ENCODE peak calls at places on chromosomes 7 and 10, in ten cellular contexts. E is heart left ventricle; C is CD8-positive, alpha-beta T cell; U is pancreas; L is transverse colon; D is adrenal gland; K is testis; Y is aorta; F is brain microvascular endothelial cell; Q is lower lobe of right lung. V is an unnamed sample.

GRCh38 chr10:29415876-29416275 is 127.0 kb downstream of the LYZL1 start:
- DNase-seq in E (no peak), C (no peak), U (no peak), L (no peak), D (no peak), K (no peak), Y (no peak), F (peak), Q (no peak), V (no peak)

GRCh38 chr10:119304541-119304940 is 97.2 kb downstream of the GRK5 start:
- DNase-seq in E (peak), C (no peak), U (no peak), L (no peak), D (no peak), K (no peak), Y (no peak), F (no peak), Q (no peak), V (peak)

GRCh38 chr7:153090757-153091156 is 331.2 kb downstream of the ACTR3B start:
- DNase-seq in E (no peak), C (no peak), U (no peak), L (no peak), D (no peak), K (no peak), Y (no peak), F (no peak), Q (no peak), V (no peak)

GRCh38 chr7:152647-153046 is 39.7 kb upstream of the FAM20C start:
- DNase-seq in E (no peak), C (no peak), U (no peak), L (no peak), D (no peak), K (peak), Y (peak), F (no peak), Q (peak), V (no peak)

GRCh38 chr10:35910234-35910633 is 268.1 kb upstream of the FZD8 start:
- DNase-seq in E (no peak), C (no peak), U (no peak), L (no peak), D (no peak), K (no peak), Y (no peak), F (peak), Q (no peak), V (no peak)

GRCh38 chr10:102610499-102610898 is 33.8 kb upstream of the TRIM8 start:
- DNase-seq in E (no peak), C (no peak), U (peak), L (no peak), D (no peak), K (no peak), Y (peak), F (no peak), Q (no peak), V (no peak)

GRCh38 chr7:94375713-94376112 is 19.0 kb upstream of the COL1A2 start:
- DNase-seq in E (peak), C (no peak), U (no peak), L (no peak), D (no peak), K (peak), Y (no peak), F (peak), Q (no peak), V (no peak)

GRCh38 chr7:92810242-92810611 is 26.1 kb downstream of the CDK6 start:
- DNase-seq in E (no peak), C (no peak), U (no peak), L (no peak), D (peak), K (peak), Y (no peak), F (peak), Q (no peak), V (no peak)

GRCh38 chr10:78458983-78459638 is 425.4 kb downstream of the RPS24 start:
- DNase-seq in E (no peak), C (no peak), U (no peak), L (no peak), D (peak), K (no peak), Y (no peak), F (peak), Q (no peak), V (no peak)

GRCh38 chr7:120259382-120259781 is 13.6 kb upstream of the KCND2 start:
- DNase-seq in E (no peak), C (no peak), U (no peak), L (no peak), D (no peak), K (no peak), Y (no peak), F (no peak), Q (no peak), V (no peak)

GRCh38 chr10:561721-562120 is 127.7 kb downstream of the DIP2C start:
- DNase-seq in E (no peak), C (no peak), U (no peak), L (no peak), D (no peak), K (no peak), Y (no peak), F (no peak), Q (no peak), V (no peak)

GRCh38 chr7:79692015-79692414 is 238.5 kb upstream of the MAGI2 start:
- DNase-seq in E (no peak), C (no peak), U (no peak), L (no peak), D (no peak), K (no peak), Y (no peak), F (peak), Q (no peak), V (no peak)

GRCh38 chr10:80204801-80205477 is 398 bp downstream of the ANXA11 start:
- DNase-seq in E (peak), C (peak), U (peak), L (peak), D (peak), K (no peak), Y (peak), F (no peak), Q (peak), V (peak)

GRCh38 chr7:7653568-7654187 is 13.1 kb downstream of the UMAD1 start:
- DNase-seq in E (no peak), C (no peak), U (no peak), L (no peak), D (peak), K (no peak), Y (no peak), F (no peak), Q (no peak), V (no peak)

DNA sequence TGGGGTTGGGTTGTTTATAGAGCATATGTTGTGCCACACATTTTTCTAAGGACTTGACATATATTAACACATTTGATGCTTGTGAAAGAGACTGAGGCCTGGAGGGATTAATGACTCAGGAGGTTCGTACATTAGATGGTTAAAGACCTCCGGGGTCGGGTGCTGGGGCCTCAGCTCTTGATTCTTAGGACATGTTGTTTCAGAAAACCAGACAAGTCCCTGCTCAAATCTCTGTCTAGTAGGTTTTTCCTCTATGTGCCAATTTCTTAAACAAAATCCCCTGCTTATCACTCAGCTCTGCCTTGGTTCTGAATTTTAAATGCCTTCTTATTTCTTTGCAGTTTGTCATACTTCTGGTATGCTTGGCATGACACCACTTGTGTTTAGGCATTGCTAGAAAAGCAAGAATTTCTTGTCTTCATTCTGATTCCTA is 5.8 kb downstream of the UPP1 start:
- DNase-seq in E (no peak), C (no peak), U (no peak), L (no peak), D (no peak), K (no peak), Y (no peak), F (peak), Q (no peak), V (no peak)
- H3K4me3 ChIP-seq in E (no peak), C (no peak), U (no peak), L (no peak), D (no peak), K (no peak), Y (no peak), F (no peak), Q (no peak), V (no peak)

GRCh38 chr7:147523056-147523455 is 1067.5 kb upstream of the C7orf33 start:
- DNase-seq in E (no peak), C (no peak), U (no peak), L (no peak), D (no peak), K (no peak), Y (no peak), F (no peak), Q (no peak), V (no peak)

GRCh38 chr7:147524726-147525245 is 1065.8 kb upstream of the C7orf33 start:
- DNase-seq in E (no peak), C (no peak), U (no peak), L (no peak), D (no peak), K (no peak), Y (no peak), F (no peak), Q (no peak), V (no peak)

DNA sequence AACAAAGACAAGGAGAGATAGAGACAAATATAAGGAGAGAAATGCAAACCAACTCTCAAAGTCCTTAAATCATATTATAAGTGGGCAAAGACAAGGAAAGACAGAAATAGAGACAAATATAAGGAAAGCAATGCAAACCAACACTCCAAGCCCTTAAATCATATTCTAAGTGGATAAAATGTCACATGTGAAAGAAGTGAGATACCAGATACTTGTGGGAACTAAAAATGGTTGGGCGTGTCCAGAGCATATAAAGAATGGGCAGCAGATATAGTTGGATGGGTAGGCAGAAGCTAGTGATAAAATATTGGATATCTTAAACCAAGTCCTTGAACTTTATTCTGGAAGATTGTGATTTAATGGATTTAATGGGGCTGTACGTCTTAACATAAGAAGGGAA is 1065.3 kb upstream of the C7orf33 start:
- DNase-seq in E (no peak), C (no peak), U (no peak), L (no peak), D (no peak), K (no peak), Y (no peak), F (no peak), Q (no peak), V (no peak)
- H3K27ac ChIP-seq in E (no peak), C (no peak), U (no peak), L (no peak), D (no peak), K (no peak), Y (no peak), F (no peak), Q (no peak), V (no peak)

GRCh38 chr10:62115842-62116241 is 152.8 kb downstream of the RTKN2 start:
- DNase-seq in E (no peak), C (no peak), U (no peak), L (no peak), D (no peak), K (no peak), Y (no peak), F (no peak), Q (no peak), V (no peak)

GRCh38 chr10:62115321-62115720 is 153.3 kb downstream of the RTKN2 start:
- DNase-seq in E (no peak), C (no peak), U (no peak), L (no peak), D (no peak), K (no peak), Y (no peak), F (no peak), Q (no peak), V (no peak)

GRCh38 chr10:62116896-62117295 is 151.7 kb downstream of the RTKN2 start:
- DNase-seq in E (no peak), C (no peak), U (no peak), L (no peak), D (no peak), K (no peak), Y (no peak), F (no peak), Q (no peak), V (no peak)

DNA sequence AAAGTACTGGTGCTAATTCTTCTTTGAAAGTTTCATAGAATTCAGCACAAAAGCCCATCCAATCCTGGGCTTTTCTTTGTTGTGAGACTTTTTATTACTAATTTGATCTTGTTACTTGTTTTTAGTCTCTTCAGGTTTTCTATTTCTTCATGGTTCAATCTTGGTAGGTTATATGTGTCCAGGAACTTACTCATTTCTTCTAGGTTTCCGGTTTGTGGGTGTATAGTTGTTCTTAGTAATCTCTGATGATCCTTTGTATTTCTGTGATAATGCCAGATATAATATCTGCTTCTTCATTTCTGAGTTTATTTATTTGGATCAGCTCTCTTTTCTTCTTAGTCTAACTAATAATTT is 147.5 kb downstream of the RTKN2 start:
- DNase-seq in E (no peak), C (no peak), U (no peak), L (no peak), D (no peak), K (no peak), Y (no peak), F (no peak), Q (no peak), V (no peak)
- H3K4me3 ChIP-seq in E (no peak), C (no peak), U (no peak), L (no peak), D (no peak), K (no peak), Y (no peak), F (no peak), Q (no peak), V (no peak)

GRCh38 chr7:106016331-106016730 is 53.3 kb downstream of the CDHR3 start:
- DNase-seq in E (no peak), C (no peak), U (no peak), L (no peak), D (no peak), K (no peak), Y (no peak), F (no peak), Q (no peak), V (no peak)
- H3K27ac ChIP-seq in E (no peak), C (no peak), U (no peak), L (no peak), D (no peak), K (no peak), Y (no peak), F (no peak), Q (no peak), V (no peak)

DNA sequence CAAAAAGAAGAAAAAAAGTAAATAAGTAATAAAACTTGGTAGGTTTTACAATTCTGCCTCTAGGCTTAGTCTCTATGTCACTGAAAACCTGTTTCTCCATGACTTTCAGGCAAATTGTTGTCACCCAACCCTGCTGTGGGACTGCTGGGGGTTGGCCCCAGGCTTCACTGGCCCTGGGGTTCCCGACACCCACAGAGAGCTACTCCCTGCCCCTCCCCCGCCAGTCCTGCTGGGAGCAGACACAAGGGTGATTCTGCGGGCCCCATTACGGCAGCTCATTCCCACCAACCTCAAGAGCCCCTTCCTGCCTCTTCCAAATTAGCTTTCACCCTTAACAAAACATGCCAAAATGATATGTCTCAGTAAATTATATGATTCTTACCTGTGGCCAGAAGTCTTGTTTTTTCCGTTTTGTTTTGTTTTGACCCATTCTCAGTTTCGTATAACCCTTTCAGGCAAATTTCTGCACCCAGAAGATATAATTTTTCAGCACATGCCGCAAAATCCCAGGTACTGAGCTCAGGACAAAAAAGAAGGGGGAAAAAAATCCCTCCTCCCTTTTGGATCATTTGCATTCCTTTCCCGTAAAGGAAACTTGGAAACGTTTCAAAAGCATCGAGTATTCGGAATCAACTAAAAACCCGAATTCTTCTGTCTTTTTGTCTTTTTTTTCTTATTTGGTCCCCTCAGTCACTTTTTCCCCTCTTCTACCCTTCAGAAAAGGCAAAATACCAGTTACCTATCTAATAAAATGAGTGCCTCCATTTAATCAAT is 27.8 kb downstream of the CHST15 start:
- DNase-seq in E (no peak), C (no peak), U (no peak), L (no peak), D (no peak), K (no peak), Y (peak), F (no peak), Q (no peak), V (no peak)
- H3K4me3 ChIP-seq in E (no peak), C (no peak), U (no peak), L (no peak), D (no peak), K (no peak), Y (no peak), F (no peak), Q (peak), V (no peak)

GRCh38 chr10:132415255-132415654 is 18.3 kb downstream of the PWWP2B start:
- DNase-seq in E (no peak), C (no peak), U (no peak), L (no peak), D (no peak), K (no peak), Y (no peak), F (no peak), Q (no peak), V (no peak)

GRCh38 chr10:132414402-132415016 is 17.5 kb downstream of the PWWP2B start:
- DNase-seq in E (no peak), C (no peak), U (peak), L (no peak), D (no peak), K (no peak), Y (no peak), F (no peak), Q (no peak), V (peak)

GRCh38 chr10:132412316-132413192 is 15.6 kb downstream of the PWWP2B start:
- DNase-seq in E (no peak), C (no peak), U (peak), L (no peak), D (peak), K (no peak), Y (no peak), F (no peak), Q (peak), V (no peak)

GRCh38 chr10:132411561-132412253 is 14.7 kb downstream of the PWWP2B start:
- DNase-seq in E (no peak), C (no peak), U (peak), L (peak), D (peak), K (peak), Y (no peak), F (no peak), Q (peak), V (peak)

GRCh38 chr10:132413226-132414205 is 16.5 kb downstream of the PWWP2B start:
- DNase-seq in E (no peak), C (no peak), U (peak), L (no peak), D (peak), K (no peak), Y (no peak), F (no peak), Q (peak), V (peak)
- H3K27ac ChIP-seq in E (no peak), C (no peak), U (peak), L (peak), D (peak), K (peak), Y (no peak), F (no peak), Q (peak), V (no peak)

DNA sequence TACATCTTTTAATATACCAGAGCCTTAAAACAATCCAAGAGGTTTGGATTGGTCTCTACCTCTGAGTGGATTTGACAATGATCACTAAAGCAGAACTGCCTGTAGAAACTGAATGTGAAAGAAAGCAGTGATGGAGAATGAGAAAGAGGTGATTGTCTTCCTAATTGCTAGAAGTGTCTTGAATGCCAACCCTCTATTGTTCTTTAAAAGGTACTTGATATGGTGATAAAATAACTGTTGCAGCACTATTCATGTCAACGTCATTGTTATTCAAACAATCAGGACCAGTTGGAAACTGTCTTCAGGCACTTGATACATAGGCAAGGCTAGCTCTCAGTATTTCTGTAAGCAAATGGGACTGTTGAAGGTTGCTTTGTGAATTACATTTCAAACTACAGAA is 47.9 kb upstream of the ITPRID1 start:
- DNase-seq in E (no peak), C (no peak), U (no peak), L (no peak), D (no peak), K (no peak), Y (no peak), F (no peak), Q (no peak), V (no peak)
- H3K4me3 ChIP-seq in E (no peak), C (no peak), U (no peak), L (no peak), D (no peak), K (no peak), Y (no peak), F (no peak), Q (no peak), V (no peak)

GRCh38 chr7:131338173-131338572 is 10.5 kb downstream of the MKLN1 start:
- DNase-seq in E (no peak), C (no peak), U (no peak), L (no peak), D (no peak), K (no peak), Y (no peak), F (no peak), Q (no peak), V (no peak)
- H3K27ac ChIP-seq in E (no peak), C (no peak), U (no peak), L (no peak), D (no peak), K (no peak), Y (no peak), F (no peak), Q (no peak), V (no peak)

V was measured in right cardiac atrium.